ENCODE peak calls at places on chromosomes 4 and X, in four cellular contexts. U is ureter, V is sigmoid colon, L is OCI-LY7. D is an unnamed sample.

GRCh38 chrX:150648296-150648940 is 44.8 kb upstream of the MTMR1 start:
- DNase-seq in L (no peak), U (no peak), V (no peak), D (no peak)

GRCh38 chr4:185128272-185129119 is 14.6 kb upstream of the SLC25A4 start:
- DNase-seq in V (no peak), U (no peak), L (no peak), D (no peak)

GRCh38 chrX:41085883-41086626 is 810 bp downstream of the USP9X start:
- DNase-seq in U (peak), V (peak), L (peak), D (no peak)

GRCh38 chr4:153728151-153728550 is 31.7 kb downstream of the RNF175 start:
- DNase-seq in U (no peak), L (peak), V (no peak), D (no peak)

GRCh38 chrX:81174286-81174685 is 27.4 kb downstream of the HMGN5 start:
- DNase-seq in L (peak), U (no peak), V (no peak), D (no peak)

GRCh38 chr4:171342646-171343045 is 470.6 kb upstream of the GALNTL6 start:
- DNase-seq in V (no peak), U (no peak), L (no peak), D (no peak)

GRCh38 chr4:14627038-14627437 is 375.2 kb upstream of the CPEB2 start:
- DNase-seq in L (no peak), U (no peak), V (no peak), D (no peak)

GRCh38 chr4:186560647-186561046 is 5.3 kb upstream of the MTNR1A start:
- DNase-seq in V (no peak), L (no peak), U (no peak), D (no peak)

GRCh38 chrX:19177710-19178109 is 55.4 kb upstream of the ADGRG2 start:
- DNase-seq in U (no peak), V (no peak), L (no peak), D (no peak)

GRCh38 chr4:126558596-126558995 is 1074.2 kb upstream of the INTU start:
- DNase-seq in V (no peak), L (no peak), U (no peak), D (no peak)

GRCh38 chr4:2352171-2352570 is 66.3 kb downstream of the ZFYVE28 start:
- DNase-seq in V (peak), U (peak), L (no peak), D (no peak)

GRCh38 chr4:188989371-188989770 is 850.1 kb downstream of the TRIML1 start:
- DNase-seq in L (no peak), V (no peak), U (no peak), D (no peak)

GRCh38 chr4:176708771-176709311 is 83.9 kb downstream of the VEGFC start:
- DNase-seq in L (no peak), U (no peak), V (no peak), D (no peak)

GRCh38 chr4:77305766-77306165 is 148.8 kb downstream of the CCNG2 start:
- DNase-seq in U (no peak), V (no peak), L (no peak), D (no peak)